ENCODE peak calls at places on chromosome 11, in nine cellular contexts. A is type B pancreatic cell, B is GM20000, Z is testis, J is GM13976, X is GM23338, U is cardiac fibroblast, Y is astrocyte, O is astrocyte of the spinal cord. K is an unnamed sample.
A peak's percentile ranks its signal among the peaks of the same experiment; 100 is the strongest.

GRCh38 chr11:2880646-2881045 is 4.9 kb downstream of the CDKN1C start:
- DNase-seq in A (no peak), B (no peak), Z (no peak), J (no peak), X (no peak), U (no peak), Y (no peak), O (no peak), K (no peak)

GRCh38 chr11:90187839-90188238 is 35.0 kb downstream of the CHORDC1 start:
- DNase-seq in A (no peak), B (no peak), Z (no peak), J (no peak), X (no peak), U (peak; percentile 6), Y (no peak), O (no peak), K (no peak)

GRCh38 chr11:36214484-36214883 is 74.7 kb downstream of the COMMD9 start:
- DNase-seq in A (no peak), B (no peak), Z (no peak), J (no peak), X (no peak), U (no peak), Y (no peak), O (no peak), K (no peak)

GRCh38 chr11:22510741-22511140 is 114.9 kb downstream of the FANCF start:
- DNase-seq in A (no peak), B (no peak), Z (no peak), J (no peak), X (no peak), U (peak; percentile 61), Y (peak; percentile 84), O (peak; percentile 25), K (no peak)

GRCh38 chr11:89205378-89205777 is 27.7 kb downstream of the TYR start:
- DNase-seq in A (no peak), B (no peak), Z (no peak), J (no peak), X (no peak), U (peak; percentile 2), Y (no peak), O (no peak), K (no peak)

GRCh38 chr11:45180888-45181594 is 34.6 kb downstream of the PRDM11 start:
- DNase-seq in A (peak; percentile 82), B (peak; percentile 57), Z (peak; percentile 36), J (peak; percentile 61), X (peak; percentile 44), U (peak; percentile 53), Y (peak; percentile 33), O (peak; percentile 35), K (no peak)

GRCh38 chr11:71453911-71454304 is 905 bp downstream of the NADSYN1 start:
- DNase-seq in A (no peak), B (no peak), Z (no peak), J (no peak), X (no peak), U (no peak), Y (no peak), O (no peak), K (no peak)

GRCh38 chr11:17606206-17607082 is 59.4 kb downstream of the OTOG start:
- DNase-seq in A (no peak), B (no peak), Z (no peak), J (no peak), X (no peak), U (no peak), Y (no peak), O (no peak), K (no peak)

GRCh38 chr11:71191201-71191600 is 61.2 kb downstream of the SHANK2 start:
- DNase-seq in A (no peak), B (no peak), Z (no peak), J (no peak), X (no peak), U (no peak), Y (no peak), O (no peak), K (no peak)

GRCh38 chr11:9616042-9616640 is 42.7 kb downstream of the WEE1 start:
- DNase-seq in A (no peak), B (no peak), Z (no peak), J (no peak), X (no peak), U (peak; percentile 40), Y (no peak), O (no peak), K (no peak)

GRCh38 chr11:45939836-45940235 is 17.4 kb downstream of the LARGE2 start:
- DNase-seq in A (no peak), B (no peak), Z (no peak), J (no peak), X (no peak), U (no peak), Y (no peak), O (no peak), K (no peak)

GRCh38 chr11:14713518-14714244 is 70.1 kb downstream of the PDE3B start:
- DNase-seq in A (no peak), B (no peak), Z (no peak), J (no peak), X (no peak), U (no peak), Y (no peak), O (no peak), K (no peak)

GRCh38 chr11:75813622-75814039 is 1.4 kb upstream of the UVRAG start:
- DNase-seq in A (no peak), B (no peak), Z (no peak), J (no peak), X (no peak), U (peak; percentile 90), Y (peak; percentile 23), O (no peak), K (no peak)

GRCh38 chr11:75815345-75815983 is 454 bp downstream of the UVRAG start:
- DNase-seq in A (no peak), B (peak; percentile 38), Z (peak; percentile 40), J (no peak), X (peak; percentile 78), U (peak; percentile 41), Y (peak; percentile 23), O (peak; percentile 52), K (peak; percentile 28)

GRCh38 chr11:75813126-75813525 is 1.9 kb upstream of the UVRAG start:
- DNase-seq in A (no peak), B (no peak), Z (no peak), J (no peak), X (no peak), U (peak; percentile 39), Y (no peak), O (no peak), K (peak; percentile 14)

GRCh38 chr11:75814369-75814685 is 683 bp upstream of the UVRAG start:
- DNase-seq in A (no peak), B (no peak), Z (no peak), J (no peak), X (no peak), U (no peak), Y (no peak), O (no peak), K (no peak)

GRCh38 chr11:75814686-75815344 is at the start of gene UVRAG:
- DNase-seq in A (peak; percentile 98), B (peak; percentile 96), Z (peak; percentile 99), J (peak; percentile 96), X (peak; percentile 99), U (peak; percentile 100), Y (peak; percentile 99), O (peak; percentile 99), K (peak; percentile 96)
- TF ChIP-seq CTCF in A (peak; percentile 20), B (no peak), Z (peak; percentile 21), J (no peak), X (no peak), U (no peak), Y (no peak), O (no peak), K (no peak)

GRCh38 chr11:126411971-126412381 is 56.5 kb downstream of the ST3GAL4 start:
- DNase-seq in A (no peak), B (no peak), Z (peak; percentile 34), J (no peak), X (peak; percentile 44), U (no peak), Y (no peak), O (no peak), K (no peak)
- TF ChIP-seq CTCF in A (peak; percentile 37), B (no peak), Z (no peak), J (no peak), X (peak; percentile 52), U (peak; percentile 25), Y (no peak), O (peak; percentile 6), K (no peak)

DNA sequence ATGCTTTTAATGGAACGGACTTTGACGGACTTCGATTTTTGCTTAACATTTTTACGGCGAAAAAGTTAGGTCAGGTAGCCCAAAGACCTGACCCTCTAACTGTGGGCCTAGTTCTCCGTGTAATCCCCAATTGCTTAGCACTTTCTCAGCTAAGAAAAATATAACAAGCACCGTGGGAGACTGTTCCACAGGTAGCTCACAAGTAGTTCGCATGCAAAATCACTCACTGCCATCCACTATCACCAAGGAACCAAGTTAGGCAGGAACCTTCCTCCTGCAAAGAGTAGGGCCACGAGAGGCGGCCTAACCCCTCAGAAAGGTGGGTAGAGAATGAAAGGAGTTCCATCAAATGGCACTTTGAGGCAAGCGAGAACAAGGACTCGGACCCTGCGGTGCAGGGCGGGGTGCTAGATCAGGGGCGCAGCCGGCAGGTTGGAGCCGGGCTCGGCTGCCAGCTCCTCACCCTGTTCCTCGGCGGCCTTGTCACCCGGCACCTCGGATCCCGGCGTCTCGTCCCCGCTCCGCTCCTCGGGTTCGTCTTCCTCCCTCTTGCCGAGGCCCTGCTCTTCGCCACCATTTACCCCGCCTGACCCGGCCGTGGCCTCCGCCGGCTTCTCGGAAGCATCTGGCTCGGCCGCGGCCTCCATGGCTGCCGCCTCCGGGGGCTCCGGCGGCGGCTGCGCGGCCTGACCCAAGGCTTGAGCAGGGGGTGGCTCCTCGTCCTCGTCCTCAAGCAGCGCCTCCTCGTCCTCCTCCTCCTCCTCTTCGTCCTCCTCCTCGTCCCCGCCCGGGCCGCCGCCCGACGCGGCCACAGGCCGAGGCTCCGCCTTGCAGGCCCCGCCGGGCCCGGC is 876 bp downstream of the HNRNPUL2 start:
- DNase-seq in A (no peak), B (no peak), Z (no peak), J (no peak), X (no peak), U (no peak), Y (no peak), O (no peak), K (no peak)
- TF ChIP-seq CTCF in A (no peak), B (no peak), Z (no peak), J (no peak), X (no peak), U (no peak), Y (no peak), O (no peak), K (no peak)

GRCh38 chr11:83816572-83817187 is 530.5 kb upstream of the CCDC90B start:
- DNase-seq in A (no peak), B (peak; percentile 14), Z (no peak), J (no peak), X (peak; percentile 59), U (peak; percentile 49), Y (peak; percentile 14), O (peak; percentile 33), K (peak; percentile 14)
- TF ChIP-seq CTCF in A (peak; percentile 86), B (no peak), Z (peak; percentile 27), J (peak; percentile 32), X (peak; percentile 84), U (peak; percentile 48), Y (peak; percentile 73), O (peak; percentile 56), K (peak; percentile 41)

K was measured in GM10248.